ENCODE peak calls at places on chromosomes 11 and 22, in seven cellular contexts. U, L, Y, N, E, K and W are unnamed samples.

GRCh38 chr22:21952586-21953571 is at the start of gene PPM1F:
- DNase-seq in U (peak; percentile 75), L (peak; percentile 77), Y (peak; percentile 57), N (peak; percentile 69), E (peak; percentile 72), K (peak; percentile 28), W (peak; percentile 64)

GRCh38 chr11:1348146-1348545 is 38.7 kb upstream of the TOLLIP start:
- DNase-seq in U (no peak), L (no peak), Y (no peak), N (no peak), E (no peak), K (no peak), W (no peak)

GRCh38 chr11:35031869-35032268 is 107.1 kb upstream of the CD44 start:
- DNase-seq in U (peak; percentile 73), L (no peak), Y (no peak), N (no peak), E (no peak), K (no peak), W (no peak)

GRCh38 chr11:2690261-2690575 is 9.6 kb downstream of the KCNQ1OT1 start:
- DNase-seq in U (no peak), L (no peak), Y (no peak), N (no peak), E (no peak), K (no peak), W (no peak)

GRCh38 chr11:74837191-74837590 is 88.5 kb downstream of the RNF169 start:
- DNase-seq in U (no peak), L (no peak), Y (no peak), N (no peak), E (no peak), K (no peak), W (no peak)

GRCh38 chr11:134592391-134592990 is 180.4 kb upstream of the B3GAT1 start:
- DNase-seq in U (no peak), L (no peak), Y (peak; percentile 2), N (peak; percentile 10), E (no peak), K (no peak), W (no peak)

GRCh38 chr11:32034149-32034548 is 56.7 kb upstream of the RCN1 start:
- DNase-seq in U (no peak), L (no peak), Y (peak; percentile 11), N (no peak), E (no peak), K (no peak), W (no peak)

GRCh38 chr11:206002-206384 is 1.2 kb downstream of the BET1L start:
- DNase-seq in U (no peak), L (no peak), Y (no peak), N (no peak), E (no peak), K (no peak), W (no peak)

GRCh38 chr11:124886978-124887666 is 10.5 kb downstream of the ROBO4 start:
- DNase-seq in U (no peak), L (no peak), Y (no peak), N (no peak), E (no peak), K (no peak), W (no peak)

GRCh38 chr22:38792833-38793232 is 1.1 kb downstream of the DNAL4 start:
- DNase-seq in U (no peak), L (no peak), Y (no peak), N (no peak), E (no peak), K (no peak), W (no peak)

GRCh38 chr11:107583629-107584195 is 7.2 kb upstream of the ELMOD1 start:
- DNase-seq in U (no peak), L (no peak), Y (no peak), N (no peak), E (no peak), K (no peak), W (no peak)

GRCh38 chr22:44272330-44272729 is 40.4 kb downstream of the SHISAL1 start:
- DNase-seq in U (no peak), L (no peak), Y (no peak), N (no peak), E (no peak), K (no peak), W (no peak)

GRCh38 chr22:44387486-44387885 is 74.7 kb upstream of the SHISAL1 start:
- DNase-seq in U (no peak), L (no peak), Y (no peak), N (no peak), E (no peak), K (no peak), W (no peak)

GRCh38 chr11:104338186-104338585 is 174.2 kb upstream of the PDGFD start:
- DNase-seq in U (no peak), L (no peak), Y (no peak), N (no peak), E (no peak), K (no peak), W (no peak)

GRCh38 chr11:98003606-98004371 is 1017.0 kb upstream of the CNTN5 start:
- DNase-seq in U (no peak), L (no peak), Y (no peak), N (no peak), E (no peak), K (no peak), W (no peak)

GRCh38 chr11:46553746-46554204 is 40.0 kb downstream of the AMBRA1 start:
- DNase-seq in U (no peak), L (no peak), Y (no peak), N (no peak), E (no peak), K (no peak), W (no peak)

GRCh38 chr11:72309074-72309598 is 65.2 kb upstream of the PHOX2A start:
- DNase-seq in U (no peak), L (no peak), Y (no peak), N (no peak), E (no peak), K (no peak), W (no peak)

GRCh38 chr11:27699242-27699925 is 871 bp downstream of the BDNF start:
- DNase-seq in U (no peak), L (peak; percentile 19), Y (no peak), N (no peak), E (no peak), K (no peak), W (no peak)

GRCh38 chr11:111870887-111871692 is at the start of gene ALG9:
- DNase-seq in U (peak; percentile 67), L (peak; percentile 74), Y (peak; percentile 69), N (peak; percentile 70), E (peak; percentile 60), K (peak; percentile 19), W (peak; percentile 57)

GRCh38 chr11:11538277-11538960 is 83.4 kb downstream of the GALNT18 start:
- DNase-seq in U (no peak), L (peak; percentile 29), Y (no peak), N (peak; percentile 67), E (peak; percentile 60), K (no peak), W (no peak)

GRCh38 chr11:110219011-110219785 is 77.2 kb downstream of the RDX start:
- DNase-seq in U (no peak), L (no peak), Y (no peak), N (no peak), E (no peak), K (no peak), W (no peak)

GRCh38 chr11:64337538-64338249 is 2.3 kb upstream of the CCDC88B start:
- DNase-seq in U (no peak), L (no peak), Y (no peak), N (no peak), E (no peak), K (no peak), W (no peak)

GRCh38 chr11:86205415-86206268 is 38.9 kb upstream of the EED start:
- DNase-seq in U (no peak), L (no peak), Y (no peak), N (peak; percentile 7), E (no peak), K (no peak), W (no peak)

GRCh38 chr11:79956061-79956460 is 515.2 kb upstream of the TENM4 start:
- DNase-seq in U (no peak), L (no peak), Y (no peak), N (no peak), E (no peak), K (no peak), W (no peak)

GRCh38 chr22:43127166-43127908 is 15.9 kb downstream of the MCAT start:
- DNase-seq in U (no peak), L (no peak), Y (no peak), N (no peak), E (no peak), K (no peak), W (no peak)

GRCh38 chr22:30826670-30827355 is 132.1 kb downstream of the OSBP2 start:
- DNase-seq in U (no peak), L (no peak), Y (no peak), N (no peak), E (no peak), K (no peak), W (no peak)

GRCh38 chr22:50641696-50642607 is 14.0 kb upstream of the ARSA start:
- DNase-seq in U (no peak), L (no peak), Y (no peak), N (no peak), E (no peak), K (no peak), W (no peak)

GRCh38 chr22:50485221-50486131 is 1.2 kb upstream of the MIOX start:
- DNase-seq in U (no peak), L (peak; percentile 24), Y (no peak), N (no peak), E (no peak), K (no peak), W (no peak)

GRCh38 chr11:19905280-19905853 is 192.7 kb downstream of the NAV2 start:
- DNase-seq in U (no peak), L (no peak), Y (peak; percentile 18), N (peak; percentile 32), E (peak; percentile 32), K (peak; percentile 86), W (no peak)

GRCh38 chr11:131423715-131424114 is 53.3 kb downstream of the NTM start:
- DNase-seq in U (no peak), L (no peak), Y (no peak), N (no peak), E (no peak), K (no peak), W (no peak)

GRCh38 chr22:45757068-45757467 is 85.4 kb downstream of the ATXN10 start:
- DNase-seq in U (no peak), L (no peak), Y (no peak), N (no peak), E (no peak), K (no peak), W (no peak)

GRCh38 chr22:46479046-46479445 is 58.4 kb downstream of the CELSR1 start:
- DNase-seq in U (no peak), L (no peak), Y (no peak), N (no peak), E (no peak), K (no peak), W (no peak)

GRCh38 chr11:93198221-93198650 is 445 bp upstream of the SLC36A4 start:
- DNase-seq in U (no peak), L (peak; percentile 9), Y (no peak), N (no peak), E (no peak), K (no peak), W (no peak)

GRCh38 chr22:33853200-33854097 is 66.8 kb downstream of the LARGE1 start:
- DNase-seq in U (peak; percentile 4), L (peak; percentile 46), Y (peak; percentile 77), N (no peak), E (peak; percentile 60), K (peak; percentile 49), W (no peak)

GRCh38 chr11:76587810-76588454 is 82.6 kb downstream of the LRRC32 start:
- DNase-seq in U (no peak), L (no peak), Y (peak; percentile 18), N (no peak), E (no peak), K (no peak), W (no peak)

GRCh38 chr11:34948721-34949120 is 32.3 kb downstream of the PDHX start:
- DNase-seq in U (no peak), L (no peak), Y (no peak), N (no peak), E (no peak), K (no peak), W (no peak)

GRCh38 chr11:16846305-16846704 is 107.9 kb downstream of the C11orf58 start:
- DNase-seq in U (no peak), L (no peak), Y (no peak), N (no peak), E (no peak), K (no peak), W (no peak)

GRCh38 chr11:1762537-1763302 is 1.0 kb downstream of the CTSD start:
- DNase-seq in U (peak; percentile 8), L (no peak), Y (no peak), N (peak; percentile 16), E (no peak), K (peak; percentile 76), W (no peak)